ENCODE peak calls at places on chromosomes 4 and X, in five cellular contexts. G is GM06990, H is WERI-Rb-1, S is neural progenitor cell, D is AG04450. O is an unnamed sample.

GRCh38 chr4:128461300-128462103 is 173.9 kb upstream of the PGRMC2 start:
- DNase-seq in H (peak), S (peak), D (peak), G (no peak), O (peak)

GRCh38 chr4:155805016-155805415 is 46.2 kb downstream of the GUCY1B1 start:
- DNase-seq in D (no peak), H (no peak), S (no peak), G (no peak), O (no peak)

GRCh38 chr4:108272046-108272445 is 103.3 kb upstream of the LEF1 start:
- DNase-seq in H (no peak), D (no peak), G (no peak), S (no peak), O (no peak)

GRCh38 chr4:188879598-188879997 is 740.4 kb downstream of the TRIML1 start:
- DNase-seq in D (no peak), H (no peak), G (no peak), S (no peak), O (no peak)

GRCh38 chrX:26851981-26852380 is 611.2 kb downstream of the PPP4R3C start:
- DNase-seq in H (peak), S (peak), G (no peak), D (no peak), O (no peak)

GRCh38 chr4:94516067-94516466 is 64.3 kb downstream of the PDLIM5 start:
- DNase-seq in S (no peak), G (no peak), H (no peak), D (peak), O (peak)

GRCh38 chr4:153223418-153223792 is 19.2 kb downstream of the TRIM2 start:
- DNase-seq in G (no peak), S (no peak), D (no peak), H (no peak), O (no peak)

GRCh38 chrX:135632353-135632752 is 81.1 kb upstream of the CT45A1 start:
- DNase-seq in H (no peak), D (no peak), G (peak), S (no peak), O (no peak)

GRCh38 chr4:3442959-3443749 is 1.4 kb downstream of the HGFAC start:
- DNase-seq in S (peak), D (no peak), G (peak), H (peak), O (no peak)

GRCh38 chrX:109635151-109635550 is 10.2 kb upstream of the KCNE5 start:
- DNase-seq in H (no peak), G (no peak), D (no peak), S (peak), O (no peak)

DNA sequence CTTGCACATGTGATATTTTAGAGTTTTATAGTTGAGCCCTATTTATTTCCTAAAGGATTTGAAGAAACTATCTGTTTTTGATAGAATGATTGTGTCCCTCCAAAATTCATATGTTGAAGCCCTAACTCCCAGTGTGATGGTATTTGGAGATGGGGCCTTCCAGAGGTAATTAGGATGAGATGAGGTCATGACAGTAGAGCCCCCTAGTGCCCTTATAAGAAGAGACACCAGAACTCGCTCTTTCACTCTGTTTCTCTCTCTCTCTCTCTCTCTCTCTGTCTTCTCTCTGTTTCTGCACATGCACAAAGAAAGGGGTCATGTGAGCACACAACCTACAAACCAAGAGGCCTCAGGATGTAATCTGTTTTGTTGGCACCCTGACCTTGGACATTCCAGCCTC is 921.9 kb upstream of the DIAPH2 start:
- DNase-seq in D (no peak), H (no peak), G (no peak), S (peak), O (no peak)
- TF ChIP-seq CTCF in D (no peak), H (peak), G (peak), S (peak), O (no peak)

GRCh38 chr4:40563401-40563800 is 66.3 kb downstream of the RBM47 start:
- DNase-seq in D (no peak), H (no peak), S (no peak), G (no peak), O (no peak)

GRCh38 chr4:40564004-40564403 is 65.7 kb downstream of the RBM47 start:
- DNase-seq in H (no peak), D (no peak), S (no peak), G (no peak), O (no peak)

GRCh38 chr4:40564815-40565505 is 64.7 kb downstream of the RBM47 start:
- DNase-seq in H (no peak), G (no peak), D (no peak), S (no peak), O (no peak)

GRCh38 chr4:40562208-40562607 is 67.5 kb downstream of the RBM47 start:
- DNase-seq in D (no peak), H (no peak), G (no peak), S (no peak), O (no peak)

DNA sequence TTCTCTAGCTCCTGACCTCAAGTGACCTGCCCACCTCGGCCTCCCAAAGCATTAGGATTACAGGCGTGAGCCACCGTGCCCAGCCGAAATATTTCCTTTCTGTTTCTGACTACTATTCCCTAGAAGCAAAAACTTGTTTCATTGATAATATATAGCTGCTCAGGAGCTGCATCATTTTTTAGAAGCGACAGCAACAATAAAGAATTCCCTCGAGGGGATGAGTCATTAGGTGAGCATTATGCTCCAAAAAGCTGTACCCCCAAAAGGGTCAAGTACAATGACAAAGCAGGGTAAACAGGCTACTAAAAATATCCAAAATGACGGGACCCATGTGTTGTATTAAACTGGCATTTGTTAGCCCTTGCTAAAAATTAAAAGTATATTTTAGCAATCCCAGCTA is 67.0 kb downstream of the RBM47 start:
- DNase-seq in D (no peak), S (no peak), H (no peak), G (no peak), O (no peak)
- H3K4me3 ChIP-seq in D (no peak), S (no peak), H (no peak), G (no peak), O (no peak)

DNA sequence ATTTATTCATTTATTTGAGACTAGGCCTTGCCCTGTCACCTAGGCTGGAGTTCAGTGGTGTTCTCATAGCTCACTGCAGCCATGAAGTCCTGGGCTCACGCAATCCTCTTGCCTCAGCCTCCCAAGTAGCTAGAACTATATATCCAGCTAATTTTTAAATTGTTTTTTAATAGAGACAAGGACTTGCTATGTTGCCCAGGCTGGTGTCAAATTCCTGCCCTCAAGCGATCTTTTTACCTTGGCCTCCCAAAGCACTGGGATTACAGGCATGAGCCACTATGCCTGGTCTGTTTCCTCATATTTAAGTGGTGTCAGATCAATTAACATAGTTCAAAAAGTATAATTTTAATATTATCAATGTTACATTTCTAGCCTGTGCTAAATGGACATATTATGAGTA is 68.5 kb downstream of the AFF1 start:
- DNase-seq in H (no peak), G (no peak), S (no peak), D (no peak), O (no peak)
- TF ChIP-seq CTCF in H (no peak), G (no peak), S (no peak), D (no peak), O (no peak)

DNA sequence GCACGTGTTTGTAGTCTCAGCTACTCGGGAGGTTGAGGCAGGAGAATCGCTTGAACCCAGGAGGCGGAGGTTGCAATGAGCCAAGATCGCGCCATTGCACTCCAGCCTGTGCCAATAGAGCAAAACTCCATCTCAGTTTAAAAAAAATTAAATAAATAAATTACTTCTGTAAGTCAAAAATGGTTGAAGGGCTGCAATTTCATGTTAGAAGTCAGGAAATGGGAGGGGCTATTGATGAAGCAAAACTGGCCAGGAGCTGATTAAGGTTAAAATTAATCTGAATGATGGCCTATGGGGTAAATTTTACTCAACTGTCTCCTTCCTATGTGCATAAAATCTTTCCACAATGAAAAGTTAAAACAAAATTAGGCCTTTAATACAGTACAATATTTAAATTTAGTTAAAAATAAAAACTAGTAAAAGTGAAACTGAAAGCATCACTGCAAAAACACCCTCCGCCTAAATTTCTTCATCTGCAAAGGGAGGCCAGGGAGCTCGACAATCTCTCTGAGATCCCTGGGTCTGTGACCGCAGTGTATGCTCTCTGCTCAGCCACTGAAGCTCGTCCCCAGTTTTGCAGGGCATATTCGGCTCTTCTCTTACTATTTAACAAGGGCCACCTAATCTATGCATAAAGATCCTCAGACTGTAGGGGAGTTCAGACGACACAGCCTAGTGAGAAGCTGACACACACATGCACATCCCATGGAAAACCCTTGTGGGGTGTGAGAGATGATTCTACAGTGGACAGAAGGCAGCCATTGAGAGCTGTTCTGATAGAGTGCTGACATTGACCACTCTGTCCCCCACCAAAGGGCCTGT is 57.2 kb downstream of the IRF2 start:
- DNase-seq in S (no peak), G (no peak), D (no peak), H (no peak), O (no peak)
- H3K4me3 ChIP-seq in S (no peak), G (peak), D (no peak), H (no peak), O (no peak)

DNA sequence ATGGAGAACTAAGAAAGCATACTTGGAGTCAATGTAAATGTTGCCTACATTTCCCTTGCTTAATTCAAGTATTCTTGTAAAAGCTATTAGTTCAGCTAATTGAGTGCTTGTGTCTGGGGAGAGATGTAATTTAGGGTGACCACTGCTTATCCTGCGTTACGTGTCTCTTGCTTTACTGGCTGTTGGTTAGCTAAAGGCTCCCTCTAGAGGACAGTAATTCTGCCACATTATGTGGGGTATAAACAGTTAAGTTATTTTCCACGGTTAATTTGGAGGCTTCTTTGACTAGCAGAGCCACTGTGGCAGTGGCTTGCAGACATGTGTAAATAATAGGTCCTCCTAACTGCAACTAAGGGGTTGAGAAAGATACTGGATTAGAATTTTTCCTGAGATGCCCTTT is 25.3 kb upstream of the NAF1 start:
- DNase-seq in H (no peak), D (no peak), S (no peak), G (no peak), O (no peak)
- TF ChIP-seq CTCF in H (peak), D (peak), S (peak), G (peak), O (peak)

DNA sequence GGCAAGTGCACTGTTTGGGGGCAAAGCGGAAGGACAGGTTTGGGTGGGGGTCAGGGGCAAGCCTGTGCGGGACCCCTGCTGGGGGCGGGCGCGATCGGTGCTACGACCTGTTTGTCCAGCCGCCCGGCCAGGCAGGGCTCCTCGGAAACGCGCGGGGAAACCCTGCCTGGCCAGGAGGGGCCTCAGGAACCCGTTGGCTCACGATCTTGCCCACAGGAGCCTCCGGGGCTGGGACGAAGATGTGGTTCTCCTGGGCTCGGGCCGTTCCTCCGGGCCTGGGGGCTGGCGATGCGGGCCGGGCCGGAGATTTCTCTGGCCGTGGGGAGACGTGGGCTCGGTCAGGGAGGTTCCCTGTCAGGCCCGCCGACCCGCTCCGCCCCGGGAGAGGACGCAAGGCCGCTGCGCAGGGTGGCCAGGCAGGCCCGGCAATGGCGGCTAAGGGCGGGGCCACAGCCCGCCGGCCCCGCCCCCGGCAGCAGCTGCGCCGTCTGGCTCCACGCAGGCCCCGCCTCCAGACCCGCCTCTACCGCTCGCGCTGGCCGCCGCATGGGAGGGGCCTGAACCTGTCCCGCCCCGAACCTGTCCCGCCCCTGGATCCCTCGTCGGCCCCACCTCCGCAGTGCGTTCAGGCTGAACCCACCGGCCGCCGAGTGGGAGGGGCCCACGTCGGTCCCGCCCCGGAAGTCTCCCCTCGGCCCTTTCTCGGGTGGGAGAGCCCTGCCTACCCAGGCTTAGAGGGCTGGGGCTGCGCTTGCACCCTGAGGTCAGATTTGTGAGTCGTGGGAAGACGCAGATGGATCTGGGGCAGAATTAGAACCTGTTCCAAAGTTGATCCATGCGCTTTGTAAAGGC is at the start of gene FAM3A:
- DNase-seq in D (peak), H (peak), G (peak), S (peak), O (no peak)
- H3K4me3 ChIP-seq in D (peak), H (peak), G (peak), S (peak), O (peak)

GRCh38 chr4:150145090-150145949 is 67.1 kb downstream of the DCLK2 start:
- DNase-seq in S (no peak), H (no peak), D (no peak), G (no peak), O (no peak)
- TF ChIP-seq CTCF in S (peak), H (peak), D (peak), G (no peak), O (peak)

DNA sequence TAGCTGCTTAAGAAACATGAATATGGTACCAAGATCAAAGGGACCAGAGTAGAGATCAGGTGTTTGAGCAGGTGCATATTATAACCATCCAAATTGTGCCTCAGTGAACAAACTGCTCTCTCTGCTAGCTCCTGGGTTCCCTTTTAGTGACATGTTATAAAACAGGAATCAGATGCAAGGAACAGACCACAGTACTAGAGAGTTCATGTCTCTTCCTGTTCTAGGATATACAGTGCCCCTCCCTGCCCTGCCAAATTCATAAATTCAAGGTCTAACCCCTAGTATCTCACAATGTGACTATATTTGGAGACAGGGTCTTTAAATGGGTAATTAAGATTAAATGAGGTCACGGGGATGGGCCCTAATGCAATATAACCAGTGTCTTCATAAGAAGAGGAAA is 82.7 kb downstream of the RBM47 start:
- DNase-seq in D (no peak), G (no peak), H (no peak), S (no peak), O (no peak)
- H3K4me3 ChIP-seq in D (no peak), G (no peak), H (no peak), S (no peak), O (no peak)

GRCh38 chrX:151806967-151807540 is 72.5 kb downstream of the CNGA2 start:
- DNase-seq in G (no peak), S (no peak), H (no peak), D (no peak), O (no peak)

GRCh38 chrX:151796576-151796975 is 62.0 kb downstream of the CNGA2 start:
- DNase-seq in G (no peak), H (no peak), D (no peak), S (no peak), O (no peak)

DNA sequence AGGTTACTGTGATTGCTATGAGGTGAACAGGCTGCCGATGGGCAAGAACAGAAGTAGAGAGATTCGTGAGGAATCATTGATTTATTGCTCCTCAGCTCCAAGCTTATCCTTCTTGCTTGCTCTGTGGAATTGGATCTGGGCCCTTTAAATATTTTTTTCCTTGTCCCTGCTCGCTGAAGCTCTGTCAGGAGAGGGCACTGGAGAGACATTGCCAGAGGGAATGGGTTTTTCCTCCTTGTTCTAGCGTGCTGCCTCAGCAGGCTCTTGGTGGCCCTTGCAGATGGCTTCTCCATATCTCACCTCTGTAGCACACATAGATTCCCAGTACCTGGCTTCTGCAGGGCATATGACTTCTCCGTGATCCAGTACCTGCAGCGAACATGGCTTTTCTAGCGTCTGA is 67.4 kb downstream of the CNGA2 start:
- DNase-seq in D (no peak), H (peak), G (no peak), S (no peak), O (no peak)
- TF ChIP-seq CTCF in D (peak), H (peak), G (no peak), S (no peak), O (peak)